ENCODE peak calls at places on chromosome 15, in seven cellular contexts. S is substantia nigra; H is GM23338; Y is endodermal cell; L is HepG2; G is CD4-positive, alpha-beta T cell; V is astrocyte. U is an unnamed sample.

GRCh38 chr15:69782809-69783208 is 314.9 kb downstream of the TLE3 start:
- DNase-seq in S (no peak), H (no peak), Y (no peak), L (peak; percentile 31), G (peak; percentile 27), V (no peak), U (no peak)

GRCh38 chr15:100141304-100142080 is 200.3 kb downstream of the ADAMTS17 start:
- DNase-seq in S (no peak), H (no peak), Y (no peak), L (no peak), G (no peak), V (peak; percentile 55), U (no peak)

GRCh38 chr15:89888214-89888804 is 5.5 kb downstream of the AP3S2 start:
- DNase-seq in S (no peak), H (peak; percentile 61), Y (peak; percentile 63), L (peak; percentile 56), G (no peak), V (peak; percentile 57), U (no peak)

GRCh38 chr15:69748131-69748530 is 295.5 kb downstream of the RPLP1 start:
- DNase-seq in S (no peak), H (no peak), Y (no peak), L (no peak), G (no peak), V (no peak), U (no peak)

GRCh38 chr15:80031841-80032240 is 27.6 kb upstream of the ZFAND6 start:
- DNase-seq in S (no peak), H (no peak), Y (no peak), L (no peak), G (no peak), V (no peak), U (peak; percentile 43)

GRCh38 chr15:86624261-86625036 is 544.8 kb downstream of the AGBL1 start:
- DNase-seq in S (peak; percentile 6), H (peak; percentile 86), Y (peak; percentile 93), L (peak; percentile 73), G (peak; percentile 47), V (peak; percentile 90), U (peak; percentile 75)

GRCh38 chr15:51097553-51098330 is 3.0 kb upstream of the TNFAIP8L3 start:
- DNase-seq in S (no peak), H (no peak), Y (no peak), L (peak; percentile 19), G (no peak), V (peak; percentile 83), U (no peak)

GRCh38 chr15:74340139-74340538 is 27.3 kb downstream of the CYP11A1 start:
- DNase-seq in S (no peak), H (no peak), Y (no peak), L (no peak), G (no peak), V (no peak), U (no peak)

GRCh38 chr15:51401065-51401780 is 59.8 kb downstream of the GLDN start:
- DNase-seq in S (no peak), H (no peak), Y (no peak), L (no peak), G (no peak), V (no peak), U (no peak)

GRCh38 chr15:64152507-64153387 is 1.2 kb downstream of the SNX22 start:
- DNase-seq in S (no peak), H (peak; percentile 53), Y (peak; percentile 69), L (no peak), G (no peak), V (no peak), U (no peak)

GRCh38 chr15:63414474-63415201 is 33.0 kb upstream of the CA12 start:
- DNase-seq in S (no peak), H (no peak), Y (no peak), L (no peak), G (no peak), V (no peak), U (no peak)

GRCh38 chr15:88385078-88385700 is 82.0 kb downstream of the MRPL46 start:
- DNase-seq in S (no peak), H (no peak), Y (peak; percentile 7), L (no peak), G (no peak), V (peak; percentile 66), U (peak; percentile 75)

GRCh38 chr15:77032052-77032646 is 37.2 kb downstream of the PSTPIP1 start:
- DNase-seq in S (no peak), H (no peak), Y (no peak), L (peak; percentile 66), G (no peak), V (no peak), U (no peak)

GRCh38 chr15:63600001-63600645 is 2.9 kb downstream of the FBXL22 start:
- DNase-seq in S (peak; percentile 54), H (peak; percentile 49), Y (peak; percentile 84), L (no peak), G (no peak), V (no peak), U (no peak)

GRCh38 chr15:62492900-62493299 is 327.8 kb upstream of the C2CD4B start:
- DNase-seq in S (no peak), H (no peak), Y (no peak), L (no peak), G (no peak), V (no peak), U (no peak)

GRCh38 chr15:35254052-35254451 is 169.0 kb upstream of the NANOGP8 start:
- DNase-seq in S (no peak), H (peak; percentile 16), Y (no peak), L (no peak), G (no peak), V (no peak), U (no peak)

GRCh38 chr15:101543431-101543830 is 53.9 kb upstream of the PCSK6 start:
- DNase-seq in S (no peak), H (no peak), Y (peak; percentile 43), L (no peak), G (no peak), V (no peak), U (no peak)

GRCh38 chr15:55917881-55918296 is 75.5 kb downstream of the NEDD4 start:
- DNase-seq in S (no peak), H (peak; percentile 53), Y (no peak), L (peak; percentile 58), G (no peak), V (peak; percentile 84), U (peak; percentile 63)

GRCh38 chr15:38992541-38993334 is 428.1 kb upstream of the RASGRP1 start:
- DNase-seq in S (no peak), H (no peak), Y (no peak), L (no peak), G (no peak), V (no peak), U (no peak)

GRCh38 chr15:73986055-73986775 is 5.9 kb downstream of the STOML1 start:
- DNase-seq in S (no peak), H (no peak), Y (no peak), L (no peak), G (no peak), V (no peak), U (no peak)

GRCh38 chr15:67855842-67856241 is 16.0 kb upstream of the RNU6-1 start:
- DNase-seq in S (no peak), H (no peak), Y (no peak), L (no peak), G (no peak), V (no peak), U (no peak)

GRCh38 chr15:58994906-58995453 is 7.5 kb downstream of the RNF111 start:
- DNase-seq in S (no peak), H (no peak), Y (no peak), L (no peak), G (no peak), V (no peak), U (no peak)

GRCh38 chr15:75091814-75092213 is 68.4 kb downstream of the PPCDC start:
- DNase-seq in S (no peak), H (no peak), Y (no peak), L (no peak), G (no peak), V (peak; percentile 57), U (no peak)

GRCh38 chr15:91966181-91966552 is 112.7 kb downstream of the SLCO3A1 start:
- DNase-seq in S (no peak), H (no peak), Y (no peak), L (no peak), G (no peak), V (no peak), U (no peak)
- H3K27ac ChIP-seq in S (peak overlapping the region; percentile 84), H (peak overlapping the region; percentile 45), Y (no peak overlapping the region), L (no peak overlapping the region), G (no peak overlapping the region), V (peak overlapping the region; percentile 36), U (peak overlapping the region; percentile 94)

GRCh38 chr15:81190922-81191507 is 5.7 kb upstream of the IL16 start:
- DNase-seq in S (no peak), H (no peak), Y (no peak), L (no peak), G (no peak), V (no peak), U (no peak)

GRCh38 chr15:81194723-81195122 is 2.0 kb upstream of the IL16 start:
- DNase-seq in S (no peak), H (no peak), Y (no peak), L (no peak), G (no peak), V (no peak), U (no peak)

GRCh38 chr15:81189583-81190283 is 6.9 kb upstream of the IL16 start:
- DNase-seq in S (no peak), H (no peak), Y (no peak), L (no peak), G (no peak), V (peak; percentile 86), U (no peak)

GRCh38 chr15:81188354-81188753 is 8.3 kb upstream of the IL16 start:
- DNase-seq in S (no peak), H (no peak), Y (no peak), L (no peak), G (no peak), V (no peak), U (no peak)

GRCh38 chr15:81191701-81192100 is 5.0 kb upstream of the IL16 start:
- DNase-seq in S (no peak), H (no peak), Y (no peak), L (no peak), G (no peak), V (no peak), U (no peak)
- H3K27ac ChIP-seq in S (no peak overlapping the region), H (no peak overlapping the region), Y (no peak overlapping the region), L (no peak overlapping the region), G (no peak overlapping the region), V (no peak overlapping the region), U (no peak overlapping the region)

DNA sequence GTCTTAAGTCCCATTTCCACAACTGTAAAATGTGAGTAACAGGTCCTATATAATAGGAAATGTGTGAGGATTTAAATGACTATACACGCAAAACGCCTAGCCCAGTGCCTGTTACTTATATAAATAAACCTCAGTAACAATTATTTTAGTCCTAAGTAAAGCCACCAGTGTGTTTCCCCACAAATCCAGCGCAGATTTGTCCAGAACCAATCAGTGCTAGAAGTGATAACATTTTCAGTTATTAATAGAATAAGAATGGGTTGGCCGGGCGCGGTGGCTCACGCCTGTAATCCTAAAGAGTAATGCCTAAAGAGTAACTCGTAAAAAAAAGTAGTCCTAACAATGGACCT is 561 bp downstream of the RPAP1 start:
- DNase-seq in S (no peak), H (no peak), Y (no peak), L (no peak), G (no peak), V (no peak), U (no peak)
- H3K27ac ChIP-seq in S (peak overlapping the region; percentile 77), H (peak overlapping the region; percentile 89), Y (peak overlapping the region; percentile 61), L (peak overlapping the region; percentile 89), G (peak overlapping the region; percentile 59), V (peak overlapping the region; percentile 83), U (peak overlapping the region; percentile 56)

DNA sequence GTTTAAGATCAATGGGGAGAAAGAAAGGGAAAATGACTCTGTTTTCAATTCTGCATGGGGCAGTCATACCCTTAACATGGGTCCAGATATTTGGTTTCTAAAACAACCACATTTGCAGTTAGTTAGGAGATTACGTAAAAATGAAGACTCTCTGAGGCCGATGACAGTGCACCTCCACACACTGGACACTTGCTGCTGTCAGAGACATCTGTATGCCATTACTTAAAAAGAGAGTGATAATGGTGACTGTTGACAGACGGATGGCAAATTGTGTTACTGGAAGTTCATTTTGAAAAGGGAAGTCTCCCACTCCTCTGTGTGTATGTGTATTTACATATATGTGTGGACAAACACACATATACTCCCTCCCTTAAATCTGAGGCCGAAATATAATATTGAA is 304.5 kb upstream of the SEMA6D start:
- DNase-seq in S (no peak), H (no peak), Y (no peak), L (no peak), G (no peak), V (no peak), U (no peak)
- H3K27ac ChIP-seq in S (no peak overlapping the region), H (no peak overlapping the region), Y (no peak overlapping the region), L (no peak overlapping the region), G (no peak overlapping the region), V (no peak overlapping the region), U (no peak overlapping the region)